ENCODE peak calls at places on chromosome 20, in seven cellular contexts. One of them, this sample, is unnamed.

GRCh38 chr20:51678041-51678697 is 90.0 kb downstream of the ATP9A start:
- DNase-seq in right cardiac atrium: peak; percentile 37
- DNase-seq in Peyer's patch: no peak
- DNase-seq in psoas muscle: peak; percentile 60
- DNase-seq in vagina: no peak
- DNase-seq in pancreas: no peak
- DNase-seq in mesenchymal stem cell: no peak
- DNase-seq in this sample: no peak

GRCh38 chr20:58616411-58616810 is 34.7 kb upstream of the STX16 start:
- DNase-seq in mesenchymal stem cell: no peak
- DNase-seq in right cardiac atrium: no peak
- DNase-seq in psoas muscle: no peak
- DNase-seq in Peyer's patch: no peak
- DNase-seq in pancreas: no peak
- DNase-seq in vagina: no peak
- DNase-seq in this sample: no peak

GRCh38 chr20:57498425-57499400 is 26.2 kb downstream of the CTCFL start:
- DNase-seq in Peyer's patch: peak; percentile 48
- DNase-seq in right cardiac atrium: no peak
- DNase-seq in vagina: no peak
- DNase-seq in mesenchymal stem cell: peak; percentile 16
- DNase-seq in psoas muscle: no peak
- DNase-seq in pancreas: no peak
- DNase-seq in this sample: no peak

GRCh38 chr20:40254023-40254772 is 434.8 kb downstream of the MAFB start:
- DNase-seq in right cardiac atrium: no peak
- DNase-seq in Peyer's patch: no peak
- DNase-seq in vagina: no peak
- DNase-seq in psoas muscle: no peak
- DNase-seq in pancreas: peak; percentile 21
- DNase-seq in mesenchymal stem cell: peak; percentile 81
- DNase-seq in this sample: no peak

GRCh38 chr20:58640446-58640845 is 10.6 kb upstream of the STX16 start:
- DNase-seq in right cardiac atrium: no peak
- DNase-seq in psoas muscle: no peak
- DNase-seq in vagina: peak; percentile 58
- DNase-seq in Peyer's patch: no peak
- DNase-seq in mesenchymal stem cell: peak; percentile 55
- DNase-seq in pancreas: no peak
- DNase-seq in this sample: peak; percentile 4

GRCh38 chr20:61875996-61876395 is 189.7 kb downstream of the TAF4 start:
- DNase-seq in psoas muscle: no peak
- DNase-seq in Peyer's patch: no peak
- DNase-seq in mesenchymal stem cell: no peak
- DNase-seq in vagina: no peak
- DNase-seq in right cardiac atrium: peak; percentile 7
- DNase-seq in pancreas: peak; percentile 3
- DNase-seq in this sample: no peak

GRCh38 chr20:53748176-53748575 is 154.5 kb upstream of the ZNF217 start:
- DNase-seq in Peyer's patch: no peak
- DNase-seq in psoas muscle: no peak
- DNase-seq in pancreas: no peak
- DNase-seq in mesenchymal stem cell: no peak
- DNase-seq in right cardiac atrium: no peak
- DNase-seq in vagina: no peak
- DNase-seq in this sample: no peak

GRCh38 chr20:57717797-57718196 is 8.0 kb upstream of the PMEPA1 start:
- DNase-seq in Peyer's patch: no peak
- DNase-seq in pancreas: no peak
- DNase-seq in psoas muscle: no peak
- DNase-seq in right cardiac atrium: no peak
- DNase-seq in mesenchymal stem cell: no peak
- DNase-seq in vagina: no peak
- DNase-seq in this sample: no peak

GRCh38 chr20:19909696-19910095 is 107.5 kb upstream of the NAA20 start:
- DNase-seq in right cardiac atrium: peak; percentile 89
- DNase-seq in psoas muscle: peak; percentile 86
- DNase-seq in pancreas: no peak
- DNase-seq in vagina: no peak
- DNase-seq in mesenchymal stem cell: no peak
- DNase-seq in Peyer's patch: peak; percentile 57
- DNase-seq in this sample: peak; percentile 87

GRCh38 chr20:44908987-44909871 is 631 bp upstream of the PABPC1L start:
- DNase-seq in psoas muscle: no peak
- DNase-seq in right cardiac atrium: no peak
- DNase-seq in pancreas: no peak
- DNase-seq in vagina: peak; percentile 84
- DNase-seq in mesenchymal stem cell: peak; percentile 18
- DNase-seq in Peyer's patch: no peak
- DNase-seq in this sample: no peak

GRCh38 chr20:44911264-44911921 is 1.5 kb downstream of the PABPC1L start:
- DNase-seq in pancreas: peak; percentile 74
- DNase-seq in Peyer's patch: peak; percentile 68
- DNase-seq in mesenchymal stem cell: peak; percentile 64
- DNase-seq in vagina: peak; percentile 52
- DNase-seq in psoas muscle: no peak
- DNase-seq in right cardiac atrium: no peak
- DNase-seq in this sample: no peak

GRCh38 chr20:44910690-44911262 is 916 bp downstream of the PABPC1L start:
- DNase-seq in right cardiac atrium: no peak
- DNase-seq in psoas muscle: no peak
- DNase-seq in vagina: peak; percentile 42
- DNase-seq in mesenchymal stem cell: no peak
- DNase-seq in Peyer's patch: no peak
- DNase-seq in pancreas: no peak
- DNase-seq in this sample: no peak

GRCh38 chr20:44912189-44912588 is 2.3 kb downstream of the PABPC1L start:
- DNase-seq in mesenchymal stem cell: no peak
- DNase-seq in pancreas: no peak
- DNase-seq in right cardiac atrium: no peak
- DNase-seq in vagina: no peak
- DNase-seq in psoas muscle: no peak
- DNase-seq in Peyer's patch: no peak
- DNase-seq in this sample: no peak

DNA sequence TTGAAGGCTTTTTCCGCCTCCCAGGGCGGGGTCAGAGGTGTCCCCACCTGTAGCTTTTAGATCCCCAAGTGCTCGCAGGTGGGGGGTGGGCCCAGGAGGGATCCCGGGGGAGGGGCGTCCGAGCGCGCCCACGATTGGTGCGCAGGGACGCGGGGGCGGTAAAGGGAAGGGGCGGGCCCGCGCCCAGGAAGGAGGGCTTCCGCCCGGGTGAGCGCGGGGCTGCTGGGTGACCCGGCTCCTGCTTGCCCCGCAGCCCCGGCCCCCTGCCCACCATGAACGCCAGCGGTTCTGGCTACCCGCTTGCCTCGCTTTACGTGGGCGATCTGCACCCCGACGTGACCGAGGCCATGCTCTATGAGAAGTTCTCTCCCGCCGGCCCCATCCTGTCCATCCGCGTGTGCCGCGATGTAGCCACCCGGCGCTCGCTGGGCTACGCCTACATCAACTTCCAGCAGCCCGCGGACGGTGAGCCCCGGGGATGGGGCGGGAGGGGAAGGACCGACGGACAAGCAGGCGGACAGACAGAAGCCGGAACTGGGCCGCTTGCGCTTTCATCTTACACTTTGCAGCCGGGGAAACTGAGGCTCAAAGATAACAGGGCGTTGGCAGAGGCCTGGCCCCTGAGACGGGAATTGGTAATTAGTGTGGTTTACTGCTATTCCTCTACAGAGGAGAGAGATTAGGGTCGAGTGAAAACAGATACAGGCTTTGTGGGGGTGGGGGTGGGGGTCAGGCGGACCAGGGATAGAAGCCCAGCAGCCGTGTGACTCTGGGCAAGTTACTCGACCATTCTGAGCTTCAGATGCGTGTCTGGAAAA is at the start of gene PABPC1L:
- DNase-seq in vagina: peak; percentile 75
- DNase-seq in pancreas: peak; percentile 82
- DNase-seq in mesenchymal stem cell: peak; percentile 68
- DNase-seq in psoas muscle: peak; percentile 75
- DNase-seq in Peyer's patch: peak; percentile 90
- DNase-seq in right cardiac atrium: peak; percentile 67
- DNase-seq in this sample: peak; percentile 53
- H3K4me1 ChIP-seq in vagina: peaks cover 17% of the 10 kb centered on the region
- H3K4me1 ChIP-seq in pancreas: peaks cover 6% of the 10 kb centered on the region
- H3K4me1 ChIP-seq in mesenchymal stem cell: peaks cover 9% of the 10 kb centered on the region
- H3K4me1 ChIP-seq in psoas muscle: peaks cover 9% of the 10 kb centered on the region
- H3K4me1 ChIP-seq in Peyer's patch: no peaks in the 10 kb centered on the region
- H3K4me1 ChIP-seq in right cardiac atrium: no peaks in the 10 kb centered on the region
- H3K4me1 ChIP-seq in this sample: peaks cover 19% of the 10 kb centered on the region

GRCh38 chr20:1538655-1539054 is 18.9 kb downstream of the SIRPD start:
- DNase-seq in Peyer's patch: no peak
- DNase-seq in mesenchymal stem cell: no peak
- DNase-seq in pancreas: no peak
- DNase-seq in right cardiac atrium: no peak
- DNase-seq in psoas muscle: no peak
- DNase-seq in vagina: no peak
- DNase-seq in this sample: no peak

GRCh38 chr20:1533059-1533458 is 24.4 kb downstream of the SIRPD start:
- DNase-seq in psoas muscle: no peak
- DNase-seq in vagina: no peak
- DNase-seq in pancreas: no peak
- DNase-seq in Peyer's patch: no peak
- DNase-seq in right cardiac atrium: no peak
- DNase-seq in mesenchymal stem cell: no peak
- DNase-seq in this sample: no peak

GRCh38 chr20:1537731-1538058 is 19.8 kb downstream of the SIRPD start:
- DNase-seq in right cardiac atrium: peak; percentile 29
- DNase-seq in pancreas: no peak
- DNase-seq in vagina: no peak
- DNase-seq in psoas muscle: peak; percentile 59
- DNase-seq in mesenchymal stem cell: no peak
- DNase-seq in Peyer's patch: peak; percentile 82
- DNase-seq in this sample: peak; percentile 61

GRCh38 chr20:1536893-1537730 is 20.4 kb downstream of the SIRPD start:
- DNase-seq in Peyer's patch: no peak
- DNase-seq in mesenchymal stem cell: no peak
- DNase-seq in vagina: no peak
- DNase-seq in psoas muscle: no peak
- DNase-seq in pancreas: no peak
- DNase-seq in right cardiac atrium: no peak
- DNase-seq in this sample: no peak

DNA sequence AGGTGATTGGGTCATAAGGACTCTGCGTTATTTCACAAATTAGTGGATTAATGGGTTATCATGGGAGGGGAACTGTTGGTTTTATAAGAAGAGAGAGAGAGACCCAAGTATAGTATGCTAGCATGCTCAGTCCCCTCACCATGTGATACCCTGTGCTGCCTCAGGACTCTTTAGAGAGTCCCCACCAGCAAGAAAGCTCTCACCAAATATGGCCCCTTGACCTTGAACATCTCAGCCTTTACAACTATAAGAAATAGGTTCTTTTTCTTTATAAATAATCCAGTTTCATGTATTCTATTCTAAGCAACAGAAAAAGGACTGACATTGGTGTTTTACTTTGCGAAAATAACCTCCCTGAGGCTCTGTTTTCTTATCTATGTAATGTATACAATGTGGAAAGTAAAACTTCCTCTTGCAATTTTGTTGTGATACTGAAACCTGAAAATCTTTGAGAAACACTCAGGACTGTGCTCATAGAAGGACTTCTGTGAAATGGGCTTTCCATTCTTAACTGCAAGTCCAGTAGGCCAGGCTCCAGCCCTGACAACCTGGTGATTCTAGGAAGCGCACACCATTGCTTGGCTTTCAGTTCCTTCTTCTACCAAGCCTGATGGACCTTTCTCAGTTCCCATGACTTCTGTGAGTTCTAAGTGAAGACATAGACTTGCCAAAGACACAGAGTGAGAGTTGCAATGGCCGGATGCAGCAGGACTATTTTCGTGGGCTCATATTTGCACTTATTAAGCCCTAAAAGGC is 21.9 kb downstream of the SIRPD start:
- DNase-seq in vagina: no peak
- DNase-seq in psoas muscle: no peak
- DNase-seq in Peyer's patch: peak; percentile 52
- DNase-seq in mesenchymal stem cell: no peak
- DNase-seq in pancreas: no peak
- DNase-seq in right cardiac atrium: peak; percentile 17
- DNase-seq in this sample: peak; percentile 31
- H3K4me3 ChIP-seq in vagina: no peak overlapping the region
- H3K4me3 ChIP-seq in psoas muscle: no peak overlapping the region
- H3K4me3 ChIP-seq in Peyer's patch: no peak overlapping the region
- H3K4me3 ChIP-seq in mesenchymal stem cell: no peak overlapping the region
- H3K4me3 ChIP-seq in pancreas: no peak overlapping the region
- H3K4me3 ChIP-seq in right cardiac atrium: no peak overlapping the region
- H3K4me3 ChIP-seq in this sample: no peak overlapping the region

DNA sequence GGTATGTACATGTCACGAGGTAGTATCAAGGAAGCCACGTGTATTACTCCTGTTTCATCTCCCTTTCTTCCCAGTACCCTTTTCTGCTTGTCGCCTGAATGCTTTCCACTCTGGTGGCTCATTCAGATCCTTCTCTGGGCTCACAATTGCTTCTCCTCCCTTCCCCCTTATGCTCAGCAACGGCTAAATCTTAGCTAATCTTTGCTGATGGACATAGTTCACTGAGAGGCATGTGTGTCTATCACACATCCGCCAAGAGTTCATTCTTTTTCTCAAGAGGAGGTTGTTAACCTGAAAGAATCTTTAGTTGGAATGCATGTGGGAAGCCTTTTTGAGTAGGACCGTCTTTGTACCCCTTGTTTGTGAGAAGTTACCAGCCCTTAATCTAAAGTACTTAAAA is 25.8 kb upstream of the MROH8 start:
- DNase-seq in right cardiac atrium: no peak
- DNase-seq in psoas muscle: no peak
- DNase-seq in vagina: no peak
- DNase-seq in Peyer's patch: no peak
- DNase-seq in mesenchymal stem cell: no peak
- DNase-seq in pancreas: no peak
- DNase-seq in this sample: no peak
- H3K9me3 ChIP-seq in right cardiac atrium: no peaks in the 10 kb centered on the region
- H3K9me3 ChIP-seq in psoas muscle: no peaks in the 10 kb centered on the region
- H3K9me3 ChIP-seq in vagina: no peaks in the 10 kb centered on the region
- H3K9me3 ChIP-seq in Peyer's patch: no peaks in the 10 kb centered on the region
- H3K9me3 ChIP-seq in mesenchymal stem cell: no peaks in the 10 kb centered on the region
- H3K9me3 ChIP-seq in pancreas: no peaks in the 10 kb centered on the region
- H3K9me3 ChIP-seq in this sample: no peaks in the 10 kb centered on the region

GRCh38 chr20:15767636-15768369 is 805.4 kb downstream of the KIF16B start:
- DNase-seq in pancreas: no peak
- DNase-seq in mesenchymal stem cell: no peak
- DNase-seq in Peyer's patch: no peak
- DNase-seq in psoas muscle: no peak
- DNase-seq in right cardiac atrium: no peak
- DNase-seq in vagina: no peak
- DNase-seq in this sample: no peak
- H3K4me1 ChIP-seq in pancreas: no peaks in the 10 kb centered on the region
- H3K4me1 ChIP-seq in mesenchymal stem cell: no peaks in the 10 kb centered on the region
- H3K4me1 ChIP-seq in Peyer's patch: no peaks in the 10 kb centered on the region
- H3K4me1 ChIP-seq in psoas muscle: no peaks in the 10 kb centered on the region
- H3K4me1 ChIP-seq in right cardiac atrium: no peaks in the 10 kb centered on the region
- H3K4me1 ChIP-seq in vagina: no peaks in the 10 kb centered on the region
- H3K4me1 ChIP-seq in this sample: no peaks in the 10 kb centered on the region

GRCh38 chr20:44599715-44600114 is 17.3 kb downstream of the PKIG start:
- DNase-seq in right cardiac atrium: no peak
- DNase-seq in vagina: no peak
- DNase-seq in psoas muscle: no peak
- DNase-seq in pancreas: no peak
- DNase-seq in mesenchymal stem cell: no peak
- DNase-seq in Peyer's patch: peak; percentile 11
- DNase-seq in this sample: no peak
- H3K4me3 ChIP-seq in right cardiac atrium: no peak overlapping the region
- H3K4me3 ChIP-seq in vagina: no peak overlapping the region
- H3K4me3 ChIP-seq in psoas muscle: peak overlapping the region; percentile 9
- H3K4me3 ChIP-seq in pancreas: no peak overlapping the region
- H3K4me3 ChIP-seq in mesenchymal stem cell: no peak overlapping the region
- H3K4me3 ChIP-seq in Peyer's patch: no peak overlapping the region
- H3K4me3 ChIP-seq in this sample: no peak overlapping the region

GRCh38 chr20:22579119-22579427 is 5.3 kb downstream of the FOXA2 start:
- DNase-seq in mesenchymal stem cell: no peak
- DNase-seq in pancreas: peak; percentile 53
- DNase-seq in Peyer's patch: no peak
- DNase-seq in psoas muscle: no peak
- DNase-seq in vagina: no peak
- DNase-seq in right cardiac atrium: no peak
- DNase-seq in this sample: no peak
- H3K9me3 ChIP-seq in mesenchymal stem cell: peaks cover 2% of the 10 kb centered on the region
- H3K9me3 ChIP-seq in pancreas: no peaks in the 10 kb centered on the region
- H3K9me3 ChIP-seq in Peyer's patch: no peaks in the 10 kb centered on the region
- H3K9me3 ChIP-seq in psoas muscle: no peaks in the 10 kb centered on the region
- H3K9me3 ChIP-seq in vagina: no peaks in the 10 kb centered on the region
- H3K9me3 ChIP-seq in right cardiac atrium: no peaks in the 10 kb centered on the region
- H3K9me3 ChIP-seq in this sample: no peaks in the 10 kb centered on the region